ENCODE peak calls at places on chromosomes 4 and X, in four cellular contexts. One of them, this sample, is unnamed.

GRCh38 chr4:148843625-148844024 is 401.4 kb upstream of the NR3C2 start:
- DNase-seq in hepatocyte: no peak
- DNase-seq in WTC11: no peak
- DNase-seq in left lung: no peak
- DNase-seq in this sample: no peak

GRCh38 chr4:109655396-109655795 is 47.8 kb downstream of the CASP6 start:
- DNase-seq in WTC11: no peak
- DNase-seq in hepatocyte: no peak
- DNase-seq in left lung: no peak
- DNase-seq in this sample: no peak

GRCh38 chr4:16694491-16695276 is 203.8 kb downstream of the LDB2 start:
- DNase-seq in left lung: no peak
- DNase-seq in hepatocyte: no peak
- DNase-seq in WTC11: no peak
- DNase-seq in this sample: no peak

GRCh38 chrX:44020693-44021092 is 47.5 kb upstream of the NDP start:
- DNase-seq in hepatocyte: no peak
- DNase-seq in left lung: no peak
- DNase-seq in WTC11: no peak
- DNase-seq in this sample: no peak

GRCh38 chr4:159551268-159551667 is 448.4 kb downstream of the RAPGEF2 start:
- DNase-seq in left lung: no peak
- DNase-seq in hepatocyte: no peak
- DNase-seq in WTC11: no peak
- DNase-seq in this sample: no peak

GRCh38 chr4:78764498-78764961 is 11.6 kb upstream of the BMP2K start:
- DNase-seq in hepatocyte: no peak
- DNase-seq in left lung: no peak
- DNase-seq in WTC11: no peak
- DNase-seq in this sample: no peak

GRCh38 chr4:20137176-20137575 is 114.5 kb upstream of the SLIT2 start:
- DNase-seq in hepatocyte: no peak
- DNase-seq in WTC11: no peak
- DNase-seq in left lung: no peak
- DNase-seq in this sample: no peak

GRCh38 chr4:167622481-167623240 is 388.4 kb upstream of the SPOCK3 start:
- DNase-seq in WTC11: peak
- DNase-seq in hepatocyte: peak
- DNase-seq in left lung: peak
- DNase-seq in this sample: no peak

GRCh38 chrX:44898411-44899221 is 25.6 kb downstream of the KDM6A start:
- DNase-seq in left lung: no peak
- DNase-seq in hepatocyte: no peak
- DNase-seq in WTC11: no peak
- DNase-seq in this sample: no peak

GRCh38 chr4:154686838-154687237 is 57.0 kb upstream of the LRAT start:
- DNase-seq in left lung: no peak
- DNase-seq in hepatocyte: no peak
- DNase-seq in WTC11: no peak
- DNase-seq in this sample: no peak

GRCh38 chrX:148555101-148555500 is 54.7 kb downstream of the AFF2 start:
- DNase-seq in left lung: no peak
- DNase-seq in hepatocyte: no peak
- DNase-seq in WTC11: no peak
- DNase-seq in this sample: no peak

GRCh38 chrX:116204947-116205346 is 34.4 kb downstream of the AGTR2 start:
- DNase-seq in left lung: no peak
- DNase-seq in hepatocyte: peak
- DNase-seq in WTC11: no peak
- DNase-seq in this sample: no peak

GRCh38 chr4:22458112-22458511 is 57.8 kb downstream of the ADGRA3 start:
- DNase-seq in WTC11: no peak
- DNase-seq in hepatocyte: peak
- DNase-seq in left lung: no peak
- DNase-seq in this sample: no peak

GRCh38 chrX:28586891-28587635 is at the start of gene IL1RAPL1:
- DNase-seq in WTC11: no peak
- DNase-seq in hepatocyte: peak
- DNase-seq in left lung: no peak
- DNase-seq in this sample: no peak

GRCh38 chr4:86319390-86319789 is 40.5 kb downstream of the MAPK10 start:
- DNase-seq in left lung: no peak
- DNase-seq in hepatocyte: no peak
- DNase-seq in WTC11: no peak
- DNase-seq in this sample: no peak

GRCh38 chr4:112109455-112110425 is 35.5 kb upstream of the FAM241A start:
- DNase-seq in WTC11: no peak
- DNase-seq in left lung: no peak
- DNase-seq in hepatocyte: no peak
- DNase-seq in this sample: no peak

GRCh38 chr4:149409186-149410056 is 406.2 kb downstream of the IQCM start:
- DNase-seq in WTC11: no peak
- DNase-seq in hepatocyte: no peak
- DNase-seq in left lung: no peak
- DNase-seq in this sample: no peak

GRCh38 chr4:65943076-65943475 is 272.8 kb upstream of the EPHA5 start:
- DNase-seq in WTC11: no peak
- DNase-seq in hepatocyte: peak
- DNase-seq in left lung: no peak
- DNase-seq in this sample: no peak

GRCh38 chr4:99934891-99935290 is 11.5 kb downstream of the DNAJB14 start:
- DNase-seq in WTC11: no peak
- DNase-seq in hepatocyte: no peak
- DNase-seq in left lung: no peak
- DNase-seq in this sample: no peak

GRCh38 chr4:171516694-171517093 is 296.5 kb upstream of the GALNTL6 start:
- DNase-seq in WTC11: no peak
- DNase-seq in left lung: no peak
- DNase-seq in hepatocyte: no peak
- DNase-seq in this sample: no peak

GRCh38 chr4:122224348-122224747 is 72.2 kb downstream of the BLTP1 start:
- DNase-seq in hepatocyte: no peak
- DNase-seq in left lung: no peak
- DNase-seq in WTC11: peak
- DNase-seq in this sample: no peak

GRCh38 chr4:10288830-10289533 is 168.2 kb downstream of the ZNF518B start:
- DNase-seq in WTC11: no peak
- DNase-seq in hepatocyte: no peak
- DNase-seq in left lung: no peak
- DNase-seq in this sample: no peak

GRCh38 chr4:13907255-13907751 is 279.8 kb upstream of the BOD1L1 start:
- DNase-seq in left lung: no peak
- DNase-seq in hepatocyte: peak
- DNase-seq in WTC11: no peak
- DNase-seq in this sample: no peak
- TF ChIP-seq CTCF in left lung: no peak
- TF ChIP-seq CTCF in hepatocyte: peak
- TF ChIP-seq CTCF in WTC11: no peak
- TF ChIP-seq CTCF in this sample: no peak

GRCh38 chr4:75552452-75552851 is 3.4 kb upstream of the ODAPH start:
- DNase-seq in left lung: no peak
- DNase-seq in WTC11: no peak
- DNase-seq in hepatocyte: no peak
- DNase-seq in this sample: no peak

GRCh38 chr4:75557696-75558095 is 1.8 kb downstream of the ODAPH start:
- DNase-seq in left lung: no peak
- DNase-seq in WTC11: no peak
- DNase-seq in hepatocyte: no peak
- DNase-seq in this sample: no peak

DNA sequence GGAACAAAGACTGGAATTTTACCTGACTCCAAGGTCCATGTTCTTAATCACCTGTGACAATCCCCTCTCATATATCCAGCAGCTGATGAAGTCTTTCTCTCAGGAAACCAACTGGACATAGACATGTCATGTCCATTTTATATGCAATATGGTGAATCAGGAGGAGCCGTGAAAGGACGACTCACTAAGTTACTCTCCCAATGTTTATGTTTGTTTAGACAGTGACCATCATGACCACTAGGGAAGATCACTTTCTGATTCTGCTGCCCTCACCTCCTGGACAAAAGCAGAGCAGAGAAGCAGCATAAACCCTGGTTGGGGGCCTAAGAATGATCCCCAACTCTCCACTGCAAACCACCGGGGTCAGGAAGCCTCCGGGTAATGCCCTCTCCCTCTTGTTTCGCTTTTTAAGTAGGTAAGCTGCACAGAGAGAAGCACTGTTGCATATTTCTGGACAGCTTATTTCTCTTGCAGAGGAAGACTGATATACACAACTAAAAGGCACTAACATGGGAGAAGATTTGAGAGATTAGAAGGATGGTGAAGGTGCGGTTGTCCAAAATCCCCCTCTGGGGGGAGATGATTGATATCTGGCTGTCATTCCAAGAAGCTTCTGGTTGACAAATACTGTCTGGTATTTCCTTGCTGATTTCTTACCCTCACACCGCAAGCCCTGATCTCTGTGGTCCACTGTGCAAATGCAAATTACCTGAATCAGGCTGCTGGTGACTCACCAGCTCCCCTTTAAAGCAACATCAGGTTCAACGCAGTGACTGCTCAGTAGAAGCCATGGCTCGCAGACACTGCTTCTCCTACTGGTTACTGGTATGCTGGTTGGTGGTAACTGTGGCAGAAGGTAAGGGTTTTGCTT is at the start of gene ODAPH:
- DNase-seq in left lung: no peak
- DNase-seq in hepatocyte: peak
- DNase-seq in WTC11: no peak
- DNase-seq in this sample: no peak
- TF ChIP-seq CTCF in left lung: no peak
- TF ChIP-seq CTCF in hepatocyte: no peak
- TF ChIP-seq CTCF in WTC11: no peak
- TF ChIP-seq CTCF in this sample: peak

GRCh38 chrX:134144231-134144630 is 92.8 kb upstream of the CCDC160 start:
- DNase-seq in left lung: no peak
- DNase-seq in hepatocyte: no peak
- DNase-seq in WTC11: no peak
- DNase-seq in this sample: no peak
- TF ChIP-seq CTCF in left lung: no peak
- TF ChIP-seq CTCF in hepatocyte: peak
- TF ChIP-seq CTCF in WTC11: no peak
- TF ChIP-seq CTCF in this sample: peak

GRCh38 chr4:135371137-135371536 is 1169.5 kb upstream of the PABPC4L start:
- DNase-seq in WTC11: peak
- DNase-seq in left lung: no peak
- DNase-seq in hepatocyte: no peak
- DNase-seq in this sample: no peak
- TF ChIP-seq CTCF in WTC11: peak
- TF ChIP-seq CTCF in left lung: no peak
- TF ChIP-seq CTCF in hepatocyte: no peak
- TF ChIP-seq CTCF in this sample: no peak

GRCh38 chr4:41686893-41687292 is 61.6 kb downstream of the PHOX2B start:
- DNase-seq in hepatocyte: no peak
- DNase-seq in WTC11: no peak
- DNase-seq in left lung: no peak
- DNase-seq in this sample: no peak
- TF ChIP-seq CTCF in hepatocyte: no peak
- TF ChIP-seq CTCF in WTC11: no peak
- TF ChIP-seq CTCF in left lung: no peak
- TF ChIP-seq CTCF in this sample: no peak